ENCODE peak calls at places on chromosomes 16 and 17, in eight cellular contexts. D is stomach, P is right lobe of liver, Z is prostate gland, U is A549, L is transverse colon, W is Peyer's patch, T is sigmoid colon. M is an unnamed sample.

GRCh38 chr16:9713151-9713550 is 469.1 kb downstream of the GRIN2A start:
- DNase-seq in W (no peak), D (no peak), P (no peak), T (no peak), L (no peak), Z (no peak), U (no peak), M (no peak)

GRCh38 chr17:50199651-50200446 is 1.6 kb downstream of the COL1A1 start:
- DNase-seq in U (peak; percentile 91), P (peak; percentile 91), Z (peak; percentile 95), T (peak; percentile 99), W (peak; percentile 71), D (peak; percentile 95), L (peak; percentile 91), M (peak; percentile 99)

GRCh38 chr16:89052824-89053724 is 40.6 kb upstream of the ACSF3 start:
- DNase-seq in P (no peak), T (no peak), D (peak; percentile 88), Z (peak; percentile 79), L (peak; percentile 92), W (no peak), U (peak; percentile 76), M (no peak)

GRCh38 chr16:53142823-53143568 is 88.2 kb downstream of the CHD9 start:
- DNase-seq in T (no peak), W (no peak), L (no peak), U (peak; percentile 26), Z (no peak), P (no peak), D (no peak), M (no peak)

GRCh38 chr16:87331241-87331801 is 14.1 kb upstream of the C16orf95 start:
- DNase-seq in T (no peak), Z (no peak), L (no peak), P (no peak), U (no peak), W (no peak), D (no peak), M (no peak)

GRCh38 chr17:56976941-56977570 is 875 bp upstream of the SCPEP1 start:
- DNase-seq in P (no peak), T (no peak), U (no peak), Z (no peak), L (no peak), D (no peak), W (no peak), M (no peak)

GRCh38 chr17:80279895-80280294 is 19.2 kb downstream of the RNF213 start:
- DNase-seq in L (no peak), Z (no peak), U (no peak), P (no peak), D (no peak), W (no peak), T (peak; percentile 85), M (no peak)

GRCh38 chr16:87713469-87714229 is 52.1 kb downstream of the KLHDC4 start:
- DNase-seq in P (no peak), T (no peak), D (no peak), U (no peak), L (no peak), Z (no peak), W (peak; percentile 63), M (no peak)

GRCh38 chr16:8893976-8894690 is 12.0 kb downstream of the LITAFD start:
- DNase-seq in P (no peak), W (no peak), Z (no peak), D (no peak), L (no peak), T (peak; percentile 49), U (no peak), M (no peak)

GRCh38 chr17:80210348-80211108 is 9.6 kb downstream of the SGSH start:
- DNase-seq in L (no peak), T (no peak), P (no peak), D (no peak), U (no peak), Z (no peak), W (no peak), M (no peak)

GRCh38 chr17:54900457-54901229 is at the start of gene TOM1L1:
- DNase-seq in L (peak; percentile 89), U (peak; percentile 85), P (peak; percentile 95), W (no peak), T (peak; percentile 77), D (peak; percentile 90), Z (peak; percentile 75), M (no peak)

GRCh38 chr17:58085039-58085715 is 2.0 kb downstream of the DYNLL2 start:
- DNase-seq in P (no peak), D (no peak), W (no peak), U (no peak), Z (no peak), L (no peak), T (no peak), M (peak; percentile 85)

GRCh38 chr17:12140685-12141084 is 120.0 kb downstream of the MAP2K4 start:
- DNase-seq in P (no peak), Z (no peak), T (no peak), D (no peak), L (no peak), W (no peak), U (no peak), M (no peak)

GRCh38 chr16:73848993-73849392 is 447.6 kb upstream of the PSMD7 start:
- DNase-seq in D (no peak), T (no peak), P (no peak), Z (no peak), L (peak; percentile 78), U (peak; percentile 4), W (no peak), M (no peak)

GRCh38 chr16:54589326-54589725 is 302.7 kb upstream of the IRX3 start:
- DNase-seq in W (no peak), D (no peak), L (no peak), P (no peak), Z (no peak), U (no peak), T (no peak), M (peak; percentile 78)

GRCh38 chr17:39402890-39403605 is 1.6 kb upstream of the FBXL20 start:
- DNase-seq in L (no peak), P (peak; percentile 48), W (no peak), Z (no peak), T (no peak), D (no peak), U (no peak), M (no peak)

GRCh38 chr17:57945999-57946797 is 9.0 kb downstream of the CUEDC1 start:
- DNase-seq in P (no peak), W (no peak), L (no peak), T (no peak), Z (peak; percentile 73), D (no peak), U (no peak), M (no peak)

DNA sequence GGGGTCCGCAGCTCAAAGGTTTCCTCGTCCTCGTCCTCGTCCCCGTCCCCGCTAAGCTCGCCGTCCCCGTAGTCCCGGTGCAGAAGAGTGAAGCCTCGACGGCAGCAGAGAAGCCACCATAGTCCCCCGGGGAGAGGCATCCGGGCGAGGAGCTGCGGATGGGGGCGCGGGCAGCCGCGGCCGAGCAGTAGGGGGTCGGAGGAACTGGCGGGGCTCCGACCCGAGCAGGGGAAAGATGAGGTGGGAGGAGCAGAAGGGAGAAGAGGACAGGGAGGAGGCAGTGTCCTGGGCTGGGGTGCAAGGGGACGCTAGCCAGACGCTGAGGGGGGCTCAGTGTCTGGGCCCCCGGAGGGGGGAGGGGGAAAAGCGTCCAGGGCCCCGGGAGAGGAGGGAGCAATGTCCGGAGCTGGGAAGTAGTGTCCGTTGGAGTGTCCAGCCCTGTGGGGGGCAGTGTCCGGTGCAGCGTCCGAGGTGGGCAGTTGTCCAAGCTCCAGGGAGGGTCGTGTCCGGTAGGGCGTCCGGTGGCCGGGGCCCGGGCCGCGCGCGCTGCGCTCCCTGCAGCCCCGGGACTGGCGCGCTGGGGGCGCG is at the start of gene PLEKHH3:
- DNase-seq in Z (no peak), T (no peak), P (no peak), D (no peak), U (no peak), L (no peak), W (no peak), M (no peak)
- TF ChIP-seq POLR2A in Z (peak; percentile 93), T (peak; percentile 86), P (peak; percentile 80), D (no peak), U (peak; percentile 77), L (peak; percentile 60), W (no peak), M (peak; percentile 91)

GRCh38 chr17:33927732-33928133 is 327.4 kb upstream of the CCL2 start:
- DNase-seq in D (no peak), T (no peak), W (no peak), P (no peak), U (no peak), L (no peak), Z (no peak), M (no peak)
- H3K27ac ChIP-seq in D (no peak overlapping the region), T (no peak overlapping the region), W (no peak overlapping the region), P (no peak overlapping the region), U (no peak overlapping the region), L (no peak overlapping the region), Z (no peak overlapping the region), M (no peak overlapping the region)

DNA sequence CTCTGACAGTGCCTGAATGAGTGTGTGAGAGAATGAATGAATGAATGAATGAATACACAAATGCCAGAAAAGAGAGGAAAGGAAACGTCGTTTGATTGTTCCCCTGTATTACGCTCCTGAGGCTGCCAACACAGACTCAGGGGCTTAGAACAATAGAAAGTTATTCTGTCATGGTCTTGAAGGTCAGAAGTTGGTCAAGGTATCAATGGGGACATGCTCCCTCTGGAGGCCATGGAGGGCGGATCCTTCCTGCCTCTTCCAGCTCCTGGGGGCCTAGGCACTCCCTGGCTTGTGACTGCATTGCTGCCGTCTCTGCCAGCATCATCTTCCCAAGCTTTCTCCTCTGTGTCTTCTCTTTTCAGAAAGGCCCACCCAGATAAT is 1.5 kb upstream of the SLC38A8 start:
- DNase-seq in P (no peak), Z (no peak), W (no peak), U (peak; percentile 53), T (no peak), D (no peak), L (no peak), M (no peak)
- TF ChIP-seq CTCF in P (peak; percentile 37), Z (no peak), W (no peak), U (peak; percentile 46), T (no peak), D (no peak), L (peak; percentile 27), M (peak; percentile 29)

GRCh38 chr17:1551741-1552140 is 10.9 kb downstream of the PITPNA start:
- DNase-seq in U (no peak), D (no peak), P (no peak), T (no peak), Z (no peak), W (no peak), L (no peak), M (no peak)

GRCh38 chr17:1555618-1556471 is 6.7 kb downstream of the PITPNA start:
- DNase-seq in Z (no peak), W (peak; percentile 77), P (no peak), U (no peak), L (peak; percentile 58), D (no peak), T (no peak), M (no peak)

GRCh38 chr17:1554751-1555617 is 7.6 kb downstream of the PITPNA start:
- DNase-seq in U (no peak), P (no peak), D (no peak), W (no peak), Z (no peak), T (no peak), L (no peak), M (no peak)

GRCh38 chr17:1553354-1554266 is 9.0 kb downstream of the PITPNA start:
- DNase-seq in W (no peak), T (no peak), U (no peak), P (peak; percentile 76), L (no peak), Z (no peak), D (no peak), M (no peak)

DNA sequence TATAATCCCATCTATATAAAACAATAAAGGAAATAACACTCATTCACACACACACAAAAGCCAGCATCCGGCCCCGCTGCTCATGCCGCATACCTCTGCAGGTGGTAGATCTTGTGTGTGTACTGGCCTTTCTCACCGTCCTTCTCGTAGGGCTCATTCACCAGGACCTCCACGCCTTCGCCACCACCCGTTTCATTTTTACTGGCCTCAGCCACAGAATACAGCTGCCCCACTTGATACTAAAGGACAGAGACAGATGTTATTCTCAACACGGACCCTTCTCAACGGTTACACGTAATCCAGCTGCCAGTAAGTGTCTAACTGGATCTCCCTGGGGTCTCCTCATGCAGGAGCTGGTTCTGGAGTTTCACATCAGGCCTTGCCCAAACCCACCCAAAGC is 9.7 kb downstream of the PITPNA start:
- DNase-seq in P (no peak), L (no peak), Z (no peak), T (no peak), W (no peak), U (no peak), D (no peak), M (no peak)
- TF ChIP-seq POLR2A in P (no peak), L (no peak), Z (no peak), T (no peak), W (no peak), U (no peak), D (no peak), M (no peak)